ENCODE peak calls at places on chromosomes 3 and 15, in six cellular contexts. I, V, P, U, R and F are unnamed samples.

GRCh38 chr15:69164807-69165636 is 4.6 kb downstream of the GLCE start:
- DNase-seq in P (no peak), R (peak), U (no peak), I (peak), V (no peak), F (peak)

GRCh38 chr3:102225407-102226132 is 209.2 kb upstream of the ZPLD1 start:
- DNase-seq in V (peak), U (peak), P (peak), R (peak), I (peak), F (peak)

GRCh38 chr3:149258298-149258697 is 36.7 kb upstream of the CP start:
- DNase-seq in U (no peak), P (no peak), R (no peak), V (no peak), I (no peak), F (no peak)

GRCh38 chr15:22980189-22981136 is at the start of gene CYFIP1:
- DNase-seq in P (peak), V (peak), R (peak), U (peak), I (peak), F (peak)

GRCh38 chr3:157544501-157545139 is 41.4 kb upstream of the VEPH1 start:
- DNase-seq in U (no peak), R (peak), V (no peak), P (no peak), I (peak), F (no peak)

GRCh38 chr15:97868964-97869363 is 91.5 kb upstream of the ARRDC4 start:
- DNase-seq in U (no peak), R (no peak), V (no peak), I (no peak), P (no peak), F (no peak)

GRCh38 chr3:107987036-107987557 is 103.7 kb downstream of the CD47 start:
- DNase-seq in U (no peak), I (peak), R (peak), V (peak), P (peak), F (peak)

GRCh38 chr15:47411733-47412530 is 305.4 kb upstream of the SEMA6D start:
- DNase-seq in R (peak), P (no peak), U (no peak), V (no peak), I (no peak), F (no peak)

GRCh38 chr3:81395739-81396138 is 365.7 kb downstream of the GBE1 start:
- DNase-seq in R (no peak), I (no peak), U (no peak), P (no peak), V (no peak), F (no peak)

GRCh38 chr3:58005662-58006061 is 2.6 kb upstream of the FLNB start:
- DNase-seq in P (peak), V (peak), R (peak), I (peak), U (no peak), F (no peak)

GRCh38 chr3:49255112-49255511 is 21.9 kb downstream of the C3orf62 start:
- DNase-seq in R (no peak), U (no peak), V (no peak), I (no peak), P (no peak), F (no peak)

GRCh38 chr3:131091768-131092167 is 65.1 kb downstream of the NEK11 start:
- DNase-seq in I (peak), V (no peak), R (peak), U (no peak), P (no peak), F (no peak)

GRCh38 chr15:69044899-69045298 is 30.4 kb downstream of the NOX5 start:
- DNase-seq in I (peak), U (no peak), R (peak), P (peak), V (no peak), F (peak)

GRCh38 chr15:92958105-92958504 is 58.0 kb downstream of the CHD2 start:
- DNase-seq in U (no peak), I (peak), P (peak), V (no peak), R (peak), F (no peak)

GRCh38 chr3:126155280-126155640 is 25.1 kb downstream of the ALDH1L1 start:
- DNase-seq in P (no peak), R (no peak), V (no peak), U (no peak), I (no peak), F (no peak)

GRCh38 chr3:168671091-168671490 is 575.4 kb upstream of the GOLIM4 start:
- DNase-seq in R (no peak), P (peak), I (no peak), V (peak), U (no peak), F (peak)

GRCh38 chr3:142886938-142887337 is 1.9 kb downstream of the PCOLCE2 start:
- DNase-seq in V (no peak), R (peak), P (peak), I (peak), U (no peak), F (peak)

GRCh38 chr3:13279532-13279910 is 140.6 kb downstream of the NUP210 start:
- DNase-seq in R (no peak), P (no peak), I (no peak), V (no peak), U (no peak), F (no peak)

GRCh38 chr3:105490045-105490444 is 123.3 kb downstream of the ALCAM start:
- DNase-seq in U (no peak), V (no peak), I (peak), R (no peak), P (no peak), F (no peak)

GRCh38 chr15:94674251-94674650 is 442.9 kb downstream of the MCTP2 start:
- DNase-seq in U (peak), P (peak), I (no peak), V (no peak), R (peak), F (no peak)